ENCODE peak calls at places on chromosomes 16 and 17, in four cellular contexts. One of them, this sample, is unnamed.

GRCh38 chr16:50196736-50197135 is 43.6 kb downstream of the TENT4B start:
- DNase-seq in endothelial cell of umbilical vein: no peak
- DNase-seq in fibroblast of lung: peak; percentile 56
- DNase-seq in neural progenitor cell: no peak
- DNase-seq in this sample: peak; percentile 75

GRCh38 chr16:31853300-31853699 is 20.3 kb upstream of the ZNF267 start:
- DNase-seq in neural progenitor cell: no peak
- DNase-seq in endothelial cell of umbilical vein: no peak
- DNase-seq in fibroblast of lung: no peak
- DNase-seq in this sample: no peak

GRCh38 chr17:40561294-40561870 is 3.9 kb downstream of the CCR7 start:
- DNase-seq in fibroblast of lung: no peak
- DNase-seq in endothelial cell of umbilical vein: no peak
- DNase-seq in neural progenitor cell: no peak
- DNase-seq in this sample: no peak

GRCh38 chr16:89881368-89881730 is 8.0 kb downstream of the TCF25 start:
- DNase-seq in fibroblast of lung: no peak
- DNase-seq in neural progenitor cell: no peak
- DNase-seq in endothelial cell of umbilical vein: no peak
- DNase-seq in this sample: no peak

GRCh38 chr16:10688726-10689125 is 6.0 kb downstream of the TEKT5 start:
- DNase-seq in endothelial cell of umbilical vein: no peak
- DNase-seq in neural progenitor cell: no peak
- DNase-seq in fibroblast of lung: no peak
- DNase-seq in this sample: no peak

GRCh38 chr17:42554250-42555121 is 1.8 kb downstream of the HSD17B1 start:
- DNase-seq in neural progenitor cell: peak; percentile 95
- DNase-seq in fibroblast of lung: peak; percentile 83
- DNase-seq in endothelial cell of umbilical vein: peak; percentile 89
- DNase-seq in this sample: peak; percentile 90

GRCh38 chr17:14052886-14053615 is 16.3 kb upstream of the COX10 start:
- DNase-seq in neural progenitor cell: no peak
- DNase-seq in fibroblast of lung: peak; percentile 67
- DNase-seq in endothelial cell of umbilical vein: no peak
- DNase-seq in this sample: no peak

GRCh38 chr17:73068322-73069153 is 23.9 kb downstream of the SLC39A11 start:
- DNase-seq in endothelial cell of umbilical vein: peak; percentile 20
- DNase-seq in neural progenitor cell: no peak
- DNase-seq in fibroblast of lung: peak; percentile 90
- DNase-seq in this sample: no peak

GRCh38 chr17:9875441-9875840 is 29.6 kb downstream of the RCVRN start:
- DNase-seq in neural progenitor cell: peak; percentile 47
- DNase-seq in endothelial cell of umbilical vein: no peak
- DNase-seq in fibroblast of lung: peak; percentile 90
- DNase-seq in this sample: no peak

GRCh38 chr16:70428178-70428998 is 10.5 kb downstream of the ST3GAL2 start:
- DNase-seq in neural progenitor cell: peak; percentile 75
- DNase-seq in fibroblast of lung: peak; percentile 96
- DNase-seq in endothelial cell of umbilical vein: peak; percentile 96
- DNase-seq in this sample: peak; percentile 35

GRCh38 chr16:71854369-71854948 is 8.7 kb downstream of the ATXN1L start:
- DNase-seq in endothelial cell of umbilical vein: no peak
- DNase-seq in neural progenitor cell: no peak
- DNase-seq in fibroblast of lung: no peak
- DNase-seq in this sample: no peak

GRCh38 chr16:8819635-8820034 is 22.0 kb downstream of the PMM2 start:
- DNase-seq in fibroblast of lung: no peak
- DNase-seq in endothelial cell of umbilical vein: no peak
- DNase-seq in neural progenitor cell: no peak
- DNase-seq in this sample: no peak

GRCh38 chr16:85132456-85133289 is 20.4 kb upstream of the CIBAR2 start:
- DNase-seq in endothelial cell of umbilical vein: no peak
- DNase-seq in fibroblast of lung: no peak
- DNase-seq in neural progenitor cell: no peak
- DNase-seq in this sample: no peak

GRCh38 chr17:19755392-19755791 is 7.3 kb upstream of the ALDH3A1 start:
- DNase-seq in endothelial cell of umbilical vein: no peak
- DNase-seq in fibroblast of lung: no peak
- DNase-seq in neural progenitor cell: no peak
- DNase-seq in this sample: no peak

GRCh38 chr17:1860978-1861377 is 31.2 kb downstream of the RPA1 start:
- DNase-seq in fibroblast of lung: no peak
- DNase-seq in neural progenitor cell: no peak
- DNase-seq in endothelial cell of umbilical vein: no peak
- DNase-seq in this sample: no peak

GRCh38 chr16:57938936-57939871 is 31.7 kb downstream of the CNGB1 start:
- DNase-seq in fibroblast of lung: peak; percentile 82
- DNase-seq in endothelial cell of umbilical vein: peak; percentile 9
- DNase-seq in neural progenitor cell: no peak
- DNase-seq in this sample: no peak

GRCh38 chr16:63361032-63361624 is 1324.9 kb upstream of the CDH8 start:
- DNase-seq in fibroblast of lung: peak; percentile 47
- DNase-seq in neural progenitor cell: peak; percentile 74
- DNase-seq in endothelial cell of umbilical vein: peak; percentile 56
- DNase-seq in this sample: peak; percentile 25

GRCh38 chr16:53864819-53865491 is 161.0 kb downstream of the FTO start:
- DNase-seq in neural progenitor cell: no peak
- DNase-seq in fibroblast of lung: peak; percentile 77
- DNase-seq in endothelial cell of umbilical vein: peak; percentile 61
- DNase-seq in this sample: no peak

GRCh38 chr16:66274335-66275110 is 92.0 kb upstream of the CDH5 start:
- DNase-seq in fibroblast of lung: peak; percentile 36
- DNase-seq in endothelial cell of umbilical vein: peak; percentile 43
- DNase-seq in neural progenitor cell: no peak
- DNase-seq in this sample: no peak

GRCh38 chr17:68709995-68710780 is 109.0 kb upstream of the FAM20A start:
- DNase-seq in endothelial cell of umbilical vein: no peak
- DNase-seq in fibroblast of lung: peak; percentile 13
- DNase-seq in neural progenitor cell: no peak
- DNase-seq in this sample: no peak

GRCh38 chr17:47797797-47798196 is 23.8 kb downstream of the OSBPL7 start:
- DNase-seq in endothelial cell of umbilical vein: no peak
- DNase-seq in fibroblast of lung: peak; percentile 7
- DNase-seq in neural progenitor cell: peak; percentile 52
- DNase-seq in this sample: peak; percentile 17

GRCh38 chr16:67945392-67945933 is 1.5 kb upstream of the LCAT start:
- DNase-seq in fibroblast of lung: peak; percentile 62
- DNase-seq in neural progenitor cell: no peak
- DNase-seq in endothelial cell of umbilical vein: no peak
- DNase-seq in this sample: no peak

GRCh38 chr16:67943256-67943618 is 683 bp downstream of the LCAT start:
- DNase-seq in fibroblast of lung: no peak
- DNase-seq in neural progenitor cell: no peak
- DNase-seq in endothelial cell of umbilical vein: no peak
- DNase-seq in this sample: no peak

GRCh38 chr16:67946128-67946569 is 2.2 kb upstream of the LCAT start:
- DNase-seq in neural progenitor cell: no peak
- DNase-seq in endothelial cell of umbilical vein: no peak
- DNase-seq in fibroblast of lung: no peak
- DNase-seq in this sample: no peak

GRCh38 chr16:67943619-67944503 is at the start of gene LCAT:
- DNase-seq in fibroblast of lung: peak; percentile 36
- DNase-seq in endothelial cell of umbilical vein: no peak
- DNase-seq in neural progenitor cell: peak; percentile 38
- DNase-seq in this sample: no peak

DNA sequence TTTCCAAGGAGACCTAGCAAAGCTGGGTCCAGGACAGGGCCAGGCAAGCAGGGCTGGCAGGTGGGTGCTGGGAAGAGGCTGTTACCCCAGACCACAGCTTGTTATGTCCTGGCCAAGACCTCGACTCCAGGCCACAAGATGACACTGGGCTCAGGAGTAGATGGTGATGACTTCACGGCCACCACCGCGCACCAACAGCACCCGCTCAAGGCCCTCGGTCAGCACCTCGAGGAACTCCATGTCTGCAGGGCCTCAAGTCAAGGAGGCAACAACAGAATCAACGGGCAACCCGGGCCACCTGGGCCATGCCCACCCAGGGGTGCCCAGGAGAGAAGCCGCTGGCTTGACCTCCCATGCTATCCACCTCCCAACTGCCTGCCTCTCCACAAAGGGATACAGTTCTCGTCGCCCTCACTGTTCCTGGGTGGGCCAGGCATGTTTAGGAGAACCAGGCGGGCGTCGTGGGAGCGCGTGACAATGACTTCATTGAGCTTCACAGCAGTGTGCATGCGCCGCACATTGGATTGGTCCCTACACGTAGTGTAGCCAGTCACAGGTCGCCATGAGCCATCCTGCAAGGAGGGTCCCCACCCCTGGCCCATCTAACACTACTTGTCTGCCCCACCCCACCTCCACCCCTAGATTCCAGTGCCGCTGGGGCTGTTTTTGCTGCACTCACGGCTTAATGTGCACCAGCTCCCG is 921 bp upstream of the LCAT start:
- DNase-seq in neural progenitor cell: no peak
- DNase-seq in endothelial cell of umbilical vein: no peak
- DNase-seq in fibroblast of lung: no peak
- DNase-seq in this sample: no peak
- H3K4me2 ChIP-seq in neural progenitor cell: peak overlapping the region; percentile 57
- H3K4me2 ChIP-seq in endothelial cell of umbilical vein: no peak overlapping the region
- H3K4me2 ChIP-seq in fibroblast of lung: no peak overlapping the region
- H3K4me2 ChIP-seq in this sample: no peak overlapping the region

DNA sequence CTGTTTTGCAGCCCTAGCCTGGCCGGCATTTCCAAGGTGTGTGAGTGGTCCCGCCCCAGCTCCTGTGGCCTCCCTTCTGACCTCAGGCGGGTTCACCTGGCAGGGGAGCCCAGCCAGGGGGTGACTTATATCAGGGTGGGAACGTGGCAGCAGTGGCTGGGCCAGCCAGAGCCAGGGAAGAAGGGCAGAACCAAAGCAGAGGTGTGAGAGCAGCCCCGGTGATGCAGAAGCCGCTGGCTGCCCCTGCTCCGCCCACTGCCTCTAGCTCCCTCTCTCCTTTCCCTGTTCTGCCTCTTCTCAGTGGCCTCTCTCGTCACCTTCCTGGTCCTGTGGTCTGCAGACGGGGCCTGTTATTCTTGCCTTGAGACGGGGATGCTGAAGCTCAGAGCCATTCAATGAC is 12.1 kb downstream of the MGAT5B start:
- DNase-seq in neural progenitor cell: no peak
- DNase-seq in fibroblast of lung: no peak
- DNase-seq in endothelial cell of umbilical vein: no peak
- DNase-seq in this sample: no peak
- TF ChIP-seq EZH2 in neural progenitor cell: no peak
- TF ChIP-seq EZH2 in fibroblast of lung: no peak
- TF ChIP-seq EZH2 in endothelial cell of umbilical vein: no peak
- TF ChIP-seq EZH2 in this sample: no peak

DNA sequence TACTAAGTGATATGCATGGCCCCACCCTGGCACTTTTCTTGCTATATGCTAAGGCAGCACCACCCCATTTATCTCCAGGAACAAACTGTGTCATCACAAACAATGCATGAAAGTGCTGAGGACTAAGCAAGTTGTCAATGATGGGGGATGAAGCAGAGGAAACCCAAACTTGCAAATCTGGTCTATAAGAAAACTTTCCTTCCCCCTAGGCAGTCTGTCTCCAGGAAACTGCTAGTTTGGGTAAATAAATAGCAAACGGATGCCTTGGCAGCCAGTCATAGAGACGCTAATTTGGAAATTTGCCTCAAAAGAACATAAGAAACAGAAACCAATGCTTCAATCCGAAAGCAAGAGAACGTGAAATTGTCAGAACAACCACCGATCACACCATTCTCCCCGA is 5.6 kb upstream of the HSBP1 start:
- DNase-seq in neural progenitor cell: no peak
- DNase-seq in fibroblast of lung: peak; percentile 67
- DNase-seq in endothelial cell of umbilical vein: peak; percentile 75
- DNase-seq in this sample: no peak
- H3K4me2 ChIP-seq in neural progenitor cell: no peak overlapping the region
- H3K4me2 ChIP-seq in fibroblast of lung: peak overlapping the region; percentile 76
- H3K4me2 ChIP-seq in endothelial cell of umbilical vein: peak overlapping the region; percentile 15
- H3K4me2 ChIP-seq in this sample: no peak overlapping the region

GRCh38 chr17:77736207-77736600 is 222.3 kb upstream of the TNRC6C start:
- DNase-seq in fibroblast of lung: no peak
- DNase-seq in neural progenitor cell: peak; percentile 38
- DNase-seq in endothelial cell of umbilical vein: no peak
- DNase-seq in this sample: peak; percentile 2

GRCh38 chr17:77735341-77736206 is 222.9 kb upstream of the TNRC6C start:
- DNase-seq in fibroblast of lung: no peak
- DNase-seq in neural progenitor cell: peak; percentile 44
- DNase-seq in endothelial cell of umbilical vein: no peak
- DNase-seq in this sample: peak; percentile 1

GRCh38 chr17:77735051-77735340 is 223.5 kb upstream of the TNRC6C start:
- DNase-seq in fibroblast of lung: no peak
- DNase-seq in neural progenitor cell: no peak
- DNase-seq in endothelial cell of umbilical vein: no peak
- DNase-seq in this sample: no peak

GRCh38 chr17:77733576-77734296 is 224.8 kb upstream of the TNRC6C start:
- DNase-seq in neural progenitor cell: no peak
- DNase-seq in endothelial cell of umbilical vein: no peak
- DNase-seq in fibroblast of lung: no peak
- DNase-seq in this sample: no peak

GRCh38 chr17:77734371-77735050 is 224.0 kb upstream of the TNRC6C start:
- DNase-seq in endothelial cell of umbilical vein: peak; percentile 4
- DNase-seq in fibroblast of lung: peak; percentile 49
- DNase-seq in neural progenitor cell: peak; percentile 76
- DNase-seq in this sample: no peak
- TF ChIP-seq EZH2 in endothelial cell of umbilical vein: no peak
- TF ChIP-seq EZH2 in fibroblast of lung: peak; percentile 19
- TF ChIP-seq EZH2 in neural progenitor cell: no peak
- TF ChIP-seq EZH2 in this sample: no peak

DNA sequence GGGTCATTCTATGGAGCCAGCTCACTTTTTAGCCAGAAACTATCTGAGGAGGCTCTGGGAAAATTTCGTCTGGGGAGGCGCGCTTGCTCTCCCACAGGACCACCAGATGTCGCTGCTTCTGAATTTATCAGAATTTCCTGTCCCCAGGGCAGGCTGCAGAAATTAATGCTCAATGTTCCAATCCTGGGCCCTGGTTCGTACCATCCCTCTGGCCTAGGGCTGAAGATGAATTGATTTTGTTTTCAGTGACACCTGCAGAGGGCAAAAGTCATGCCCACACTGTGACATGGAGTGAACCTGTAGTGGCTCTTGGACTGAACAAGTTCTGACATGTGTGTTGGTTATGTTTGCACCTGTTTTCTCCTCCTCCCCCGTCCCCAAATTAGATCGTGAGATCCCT is 482.6 kb downstream of the NPIPA7 start:
- DNase-seq in fibroblast of lung: peak; percentile 24
- DNase-seq in endothelial cell of umbilical vein: no peak
- DNase-seq in neural progenitor cell: peak; percentile 80
- DNase-seq in this sample: peak; percentile 37
- H3K4me2 ChIP-seq in fibroblast of lung: no peak overlapping the region
- H3K4me2 ChIP-seq in endothelial cell of umbilical vein: no peak overlapping the region
- H3K4me2 ChIP-seq in neural progenitor cell: no peak overlapping the region
- H3K4me2 ChIP-seq in this sample: no peak overlapping the region

GRCh38 chr17:38702900-38703741 is 2.0 kb upstream of the MLLT6 start:
- DNase-seq in endothelial cell of umbilical vein: no peak
- DNase-seq in neural progenitor cell: no peak
- DNase-seq in fibroblast of lung: peak; percentile 6
- DNase-seq in this sample: peak; percentile 41
- TF ChIP-seq EZH2 in endothelial cell of umbilical vein: no peak
- TF ChIP-seq EZH2 in neural progenitor cell: peak; percentile 34
- TF ChIP-seq EZH2 in fibroblast of lung: no peak
- TF ChIP-seq EZH2 in this sample: no peak

This sample was measured in DND-41.